ENCODE peak calls at places on chromosomes 7 and 10, in seven cellular contexts. L, K, S, Y, F, O and Q are unnamed samples.

GRCh38 chr10:43074409-43074808 is 2.5 kb upstream of the RET start:
- DNase-seq in F (no peak), Y (no peak), S (no peak), L (no peak), K (no peak), O (no peak), Q (no peak)

GRCh38 chr10:73920084-73920483 is 9.2 kb downstream of the PLAU start:
- DNase-seq in F (peak; percentile 13), Y (peak; percentile 96), L (no peak), K (peak; percentile 46), O (no peak), S (no peak), Q (peak; percentile 42)

GRCh38 chr7:18610331-18610948 is 114.9 kb downstream of the HDAC9 start:
- DNase-seq in Y (peak; percentile 6), K (no peak), O (peak; percentile 64), F (peak; percentile 19), S (peak; percentile 17), L (peak; percentile 5), Q (no peak)

GRCh38 chr7:114648680-114649079 is 234.1 kb downstream of the FOXP2 start:
- DNase-seq in O (no peak), Y (no peak), L (no peak), S (no peak), K (no peak), F (no peak), Q (no peak)

GRCh38 chr10:69636626-69637550 is 6.8 kb downstream of the FAM241B start:
- DNase-seq in Y (peak; percentile 61), S (no peak), L (no peak), K (no peak), O (peak; percentile 53), F (no peak), Q (no peak)

GRCh38 chr7:16851829-16852228 is 30.0 kb downstream of the AGR3 start:
- DNase-seq in O (peak; percentile 4), K (no peak), Y (peak; percentile 31), S (no peak), F (no peak), L (no peak), Q (no peak)

GRCh38 chr10:98367626-98368451 is 47.1 kb downstream of the PYROXD2 start:
- DNase-seq in L (no peak), O (no peak), F (no peak), K (no peak), Y (no peak), S (no peak), Q (no peak)

GRCh38 chr10:1638889-1639418 is 98.4 kb downstream of the ADARB2 start:
- DNase-seq in O (no peak), K (no peak), Y (no peak), L (no peak), S (no peak), F (no peak), Q (no peak)